ENCODE peak calls at places on chromosomes 1 and 21, in nine cellular contexts. One of them, this sample, is unnamed.

GRCh38 chr1:238951809-238952208 is 434.6 kb upstream of the CHRM3 start:
- DNase-seq in upper lobe of right lung: no peak
- DNase-seq in A549: peak; percentile 10
- DNase-seq in natural killer cell: no peak
- DNase-seq in tibial artery: no peak
- DNase-seq in left lung: no peak
- DNase-seq in neural crest cell: peak; percentile 22
- DNase-seq in WTC11: no peak
- DNase-seq in H9: no peak
- DNase-seq in this sample: no peak

GRCh38 chr1:61539720-61540462 is 185.1 kb downstream of the TM2D1 start:
- DNase-seq in WTC11: no peak
- DNase-seq in upper lobe of right lung: no peak
- DNase-seq in neural crest cell: no peak
- DNase-seq in tibial artery: peak; percentile 21
- DNase-seq in left lung: peak; percentile 35
- DNase-seq in A549: no peak
- DNase-seq in H9: no peak
- DNase-seq in natural killer cell: no peak
- DNase-seq in this sample: no peak

GRCh38 chr1:3552751-3553150 is 58.6 kb downstream of the MEGF6 start:
- DNase-seq in neural crest cell: no peak
- DNase-seq in left lung: no peak
- DNase-seq in A549: no peak
- DNase-seq in upper lobe of right lung: no peak
- DNase-seq in tibial artery: no peak
- DNase-seq in WTC11: no peak
- DNase-seq in H9: no peak
- DNase-seq in natural killer cell: no peak
- DNase-seq in this sample: no peak

GRCh38 chr1:25797939-25798338 is 2.1 kb upstream of the SELENON start:
- DNase-seq in left lung: no peak
- DNase-seq in natural killer cell: no peak
- DNase-seq in neural crest cell: peak; percentile 42
- DNase-seq in upper lobe of right lung: peak; percentile 77
- DNase-seq in H9: peak; percentile 84
- DNase-seq in tibial artery: no peak
- DNase-seq in A549: peak; percentile 53
- DNase-seq in WTC11: peak; percentile 81
- DNase-seq in this sample: no peak

GRCh38 chr1:5620997-5621396 is 371.2 kb downstream of the NPHP4 start:
- DNase-seq in neural crest cell: peak; percentile 25
- DNase-seq in left lung: no peak
- DNase-seq in A549: peak; percentile 24
- DNase-seq in natural killer cell: no peak
- DNase-seq in upper lobe of right lung: no peak
- DNase-seq in H9: peak; percentile 80
- DNase-seq in WTC11: peak; percentile 21
- DNase-seq in tibial artery: no peak
- DNase-seq in this sample: no peak

GRCh38 chr1:117735045-117735992 is 129.5 kb downstream of the TENT5C start:
- DNase-seq in natural killer cell: no peak
- DNase-seq in A549: peak; percentile 8
- DNase-seq in upper lobe of right lung: no peak
- DNase-seq in WTC11: no peak
- DNase-seq in neural crest cell: no peak
- DNase-seq in tibial artery: no peak
- DNase-seq in H9: no peak
- DNase-seq in left lung: no peak
- DNase-seq in this sample: no peak

GRCh38 chr21:38965910-38966504 is 160.3 kb downstream of the ETS2 start:
- DNase-seq in WTC11: peak; percentile 50
- DNase-seq in A549: peak; percentile 60
- DNase-seq in tibial artery: no peak
- DNase-seq in natural killer cell: no peak
- DNase-seq in upper lobe of right lung: peak; percentile 78
- DNase-seq in neural crest cell: peak; percentile 12
- DNase-seq in H9: peak; percentile 83
- DNase-seq in left lung: peak; percentile 59
- DNase-seq in this sample: no peak

GRCh38 chr1:211469938-211470529 is 21.9 kb downstream of the RD3 start:
- DNase-seq in WTC11: peak; percentile 92
- DNase-seq in left lung: peak; percentile 68
- DNase-seq in upper lobe of right lung: peak; percentile 90
- DNase-seq in H9: peak; percentile 95
- DNase-seq in neural crest cell: peak; percentile 83
- DNase-seq in natural killer cell: peak; percentile 27
- DNase-seq in tibial artery: peak; percentile 82
- DNase-seq in A549: peak; percentile 83
- DNase-seq in this sample: peak; percentile 38

GRCh38 chr1:6210606-6211355 is 4.9 kb downstream of the RNF207 start:
- DNase-seq in H9: no peak
- DNase-seq in upper lobe of right lung: no peak
- DNase-seq in natural killer cell: no peak
- DNase-seq in A549: no peak
- DNase-seq in WTC11: no peak
- DNase-seq in tibial artery: no peak
- DNase-seq in neural crest cell: no peak
- DNase-seq in left lung: no peak
- DNase-seq in this sample: no peak

GRCh38 chr21:34743285-34743684 is 74.5 kb downstream of the CLIC6 start:
- DNase-seq in tibial artery: no peak
- DNase-seq in H9: no peak
- DNase-seq in neural crest cell: no peak
- DNase-seq in left lung: no peak
- DNase-seq in natural killer cell: no peak
- DNase-seq in A549: no peak
- DNase-seq in WTC11: no peak
- DNase-seq in upper lobe of right lung: no peak
- DNase-seq in this sample: no peak

GRCh38 chr1:87826639-87827345 is 498.1 kb downstream of the LMO4 start:
- DNase-seq in neural crest cell: no peak
- DNase-seq in tibial artery: peak; percentile 39
- DNase-seq in natural killer cell: no peak
- DNase-seq in WTC11: no peak
- DNase-seq in upper lobe of right lung: no peak
- DNase-seq in left lung: peak; percentile 42
- DNase-seq in H9: no peak
- DNase-seq in A549: peak; percentile 4
- DNase-seq in this sample: no peak

DNA sequence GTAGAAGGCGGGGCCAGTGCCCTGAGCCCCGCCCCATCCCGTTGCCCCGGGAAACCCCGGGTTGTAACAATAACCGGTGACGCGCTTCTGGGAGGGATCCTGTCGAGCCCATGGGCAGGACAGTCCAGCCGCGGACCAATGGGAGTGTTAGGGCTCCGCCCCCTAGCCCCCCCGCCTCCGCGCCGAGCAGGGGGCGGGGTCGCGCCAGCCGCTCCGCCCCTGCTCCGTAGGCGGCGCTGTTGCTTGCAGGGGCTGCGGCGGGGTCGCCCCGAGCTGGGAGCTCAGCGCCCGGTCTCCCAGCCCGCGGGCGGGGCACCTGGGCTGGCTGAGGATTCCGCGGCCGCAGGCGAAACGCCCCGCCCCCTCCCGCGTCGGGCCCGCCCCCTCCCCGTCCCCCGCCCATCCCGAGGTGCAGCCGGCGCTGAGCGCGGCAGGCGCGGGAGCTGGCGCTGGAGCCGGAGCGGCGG is at the start of gene FOXO6:
- DNase-seq in tibial artery: peak; percentile 99
- DNase-seq in left lung: peak; percentile 99
- DNase-seq in A549: peak; percentile 92
- DNase-seq in WTC11: peak; percentile 98
- DNase-seq in upper lobe of right lung: peak; percentile 99
- DNase-seq in natural killer cell: peak; percentile 92
- DNase-seq in neural crest cell: peak; percentile 95
- DNase-seq in H9: peak; percentile 99
- DNase-seq in this sample: peak; percentile 90
- TF ChIP-seq CTCF in tibial artery: peak; percentile 35
- TF ChIP-seq CTCF in left lung: no peak
- TF ChIP-seq CTCF in A549: peak; percentile 35
- TF ChIP-seq CTCF in WTC11: peak; percentile 67
- TF ChIP-seq CTCF in upper lobe of right lung: peak; percentile 47
- TF ChIP-seq CTCF in natural killer cell: no peak
- TF ChIP-seq CTCF in neural crest cell: peak; percentile 71
- TF ChIP-seq CTCF in H9: peak; percentile 77
- TF ChIP-seq CTCF in this sample: no peak

DNA sequence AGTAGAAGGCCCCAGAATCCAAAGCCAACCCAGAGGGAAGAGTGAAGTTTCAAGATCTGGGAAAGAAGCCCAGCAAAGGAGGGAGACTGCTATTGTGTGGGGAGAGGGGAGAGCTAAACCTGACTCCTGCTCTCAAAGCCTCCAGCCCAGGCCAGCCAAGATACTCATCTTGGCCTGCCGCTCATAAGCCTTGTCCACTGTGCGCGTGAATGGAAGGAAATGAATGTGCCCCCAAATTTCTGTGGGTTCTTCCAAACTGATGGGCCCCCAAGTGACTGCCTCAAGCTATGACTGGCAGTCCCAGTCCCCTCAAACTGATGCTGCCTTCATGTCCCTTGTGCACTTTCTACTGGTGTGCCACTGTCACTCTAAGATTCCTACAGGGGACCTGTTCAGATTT is 2.0 kb downstream of the PLXNA2 start:
- DNase-seq in WTC11: no peak
- DNase-seq in tibial artery: no peak
- DNase-seq in H9: no peak
- DNase-seq in natural killer cell: no peak
- DNase-seq in neural crest cell: no peak
- DNase-seq in left lung: no peak
- DNase-seq in A549: no peak
- DNase-seq in upper lobe of right lung: no peak
- DNase-seq in this sample: no peak
- TF ChIP-seq CTCF in WTC11: no peak
- TF ChIP-seq CTCF in tibial artery: no peak
- TF ChIP-seq CTCF in H9: no peak
- TF ChIP-seq CTCF in natural killer cell: no peak
- TF ChIP-seq CTCF in neural crest cell: no peak
- TF ChIP-seq CTCF in left lung: no peak
- TF ChIP-seq CTCF in A549: no peak
- TF ChIP-seq CTCF in upper lobe of right lung: no peak
- TF ChIP-seq CTCF in this sample: no peak

DNA sequence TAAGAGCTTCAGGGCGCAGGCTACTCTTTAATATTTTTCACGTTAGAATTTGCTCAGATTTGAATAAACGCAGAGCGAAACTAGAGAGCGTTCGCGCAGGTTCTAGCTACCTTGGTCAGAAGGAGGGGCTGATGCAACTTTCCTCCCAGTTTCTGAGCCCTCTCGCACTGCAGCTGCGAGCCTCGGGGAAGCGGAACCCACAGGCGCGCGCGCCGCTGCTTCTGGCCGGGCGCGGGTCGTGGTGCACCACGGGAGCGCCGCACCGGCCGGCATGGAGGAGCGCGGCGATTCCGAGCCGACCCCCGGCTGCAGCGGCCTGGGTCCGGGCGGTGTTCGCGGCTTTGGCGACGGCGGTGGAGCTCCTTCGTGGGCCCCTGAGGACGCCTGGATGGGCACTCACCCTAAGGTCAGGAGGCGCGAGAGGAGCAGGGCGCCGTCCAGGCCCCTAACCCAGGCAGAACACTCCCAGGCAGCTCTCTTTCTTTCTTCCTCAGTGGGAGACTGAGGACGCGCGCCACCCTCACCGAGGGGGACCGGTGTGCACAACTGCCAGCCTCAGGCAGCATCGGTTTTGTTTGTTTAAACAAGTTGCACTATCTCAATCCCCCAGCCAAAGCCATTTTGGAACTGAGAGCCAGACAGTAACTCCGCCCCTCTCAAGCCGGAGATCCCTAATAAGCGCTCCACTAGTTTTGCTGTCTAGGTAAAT is at the start of gene TSEN15:
- DNase-seq in upper lobe of right lung: peak; percentile 92
- DNase-seq in tibial artery: peak; percentile 69
- DNase-seq in A549: peak; percentile 84
- DNase-seq in neural crest cell: peak; percentile 65
- DNase-seq in WTC11: peak; percentile 76
- DNase-seq in H9: peak; percentile 71
- DNase-seq in left lung: peak; percentile 85
- DNase-seq in natural killer cell: peak; percentile 62
- DNase-seq in this sample: peak; percentile 76
- TF ChIP-seq CTCF in upper lobe of right lung: no peak
- TF ChIP-seq CTCF in tibial artery: no peak
- TF ChIP-seq CTCF in A549: no peak
- TF ChIP-seq CTCF in neural crest cell: no peak
- TF ChIP-seq CTCF in WTC11: no peak
- TF ChIP-seq CTCF in H9: no peak
- TF ChIP-seq CTCF in left lung: no peak
- TF ChIP-seq CTCF in natural killer cell: no peak
- TF ChIP-seq CTCF in this sample: no peak

GRCh38 chr1:109717729-109718128 is 5.7 kb downstream of the GSTM5 start:
- DNase-seq in left lung: no peak
- DNase-seq in H9: no peak
- DNase-seq in upper lobe of right lung: no peak
- DNase-seq in neural crest cell: no peak
- DNase-seq in tibial artery: no peak
- DNase-seq in natural killer cell: no peak
- DNase-seq in A549: no peak
- DNase-seq in WTC11: no peak
- DNase-seq in this sample: no peak

GRCh38 chr1:109716570-109717090 is 4.6 kb downstream of the GSTM5 start:
- DNase-seq in natural killer cell: no peak
- DNase-seq in A549: no peak
- DNase-seq in left lung: no peak
- DNase-seq in upper lobe of right lung: no peak
- DNase-seq in tibial artery: no peak
- DNase-seq in neural crest cell: no peak
- DNase-seq in WTC11: no peak
- DNase-seq in H9: no peak
- DNase-seq in this sample: no peak

GRCh38 chr1:109716121-109716520 is 4.1 kb downstream of the GSTM5 start:
- DNase-seq in upper lobe of right lung: no peak
- DNase-seq in neural crest cell: no peak
- DNase-seq in A549: no peak
- DNase-seq in tibial artery: no peak
- DNase-seq in left lung: no peak
- DNase-seq in H9: no peak
- DNase-seq in natural killer cell: no peak
- DNase-seq in WTC11: no peak
- DNase-seq in this sample: no peak

GRCh38 chr1:109719337-109719837 is 7.3 kb downstream of the GSTM5 start:
- DNase-seq in WTC11: no peak
- DNase-seq in upper lobe of right lung: no peak
- DNase-seq in H9: no peak
- DNase-seq in tibial artery: no peak
- DNase-seq in A549: peak; percentile 24
- DNase-seq in natural killer cell: no peak
- DNase-seq in left lung: no peak
- DNase-seq in neural crest cell: no peak
- DNase-seq in this sample: no peak

DNA sequence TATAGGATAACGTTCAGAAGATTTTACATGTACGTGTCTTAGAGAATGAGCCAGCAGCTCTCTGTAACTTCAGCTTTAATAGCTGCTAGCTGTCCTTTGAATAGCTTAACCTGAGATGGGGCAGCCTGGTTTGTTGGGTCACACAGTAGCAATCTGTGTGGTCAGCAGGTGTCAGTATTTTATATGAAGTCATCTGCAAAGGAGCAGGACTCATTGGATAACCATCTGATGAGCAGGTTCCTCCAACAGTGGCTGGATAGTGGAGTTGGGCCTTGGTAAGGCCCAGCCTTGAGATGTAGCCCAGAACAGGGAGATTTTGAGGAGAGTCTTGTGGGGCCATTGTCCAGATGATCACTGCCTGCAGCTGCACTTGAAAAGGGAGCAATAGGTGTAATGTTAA is 6.4 kb downstream of the GSTM5 start:
- DNase-seq in WTC11: no peak
- DNase-seq in A549: peak; percentile 66
- DNase-seq in upper lobe of right lung: no peak
- DNase-seq in left lung: no peak
- DNase-seq in natural killer cell: no peak
- DNase-seq in tibial artery: no peak
- DNase-seq in H9: no peak
- DNase-seq in neural crest cell: no peak
- DNase-seq in this sample: no peak
- TF ChIP-seq CTCF in WTC11: no peak
- TF ChIP-seq CTCF in A549: peak; percentile 25
- TF ChIP-seq CTCF in upper lobe of right lung: no peak
- TF ChIP-seq CTCF in left lung: no peak
- TF ChIP-seq CTCF in natural killer cell: no peak
- TF ChIP-seq CTCF in tibial artery: no peak
- TF ChIP-seq CTCF in H9: peak; percentile 32
- TF ChIP-seq CTCF in neural crest cell: no peak
- TF ChIP-seq CTCF in this sample: no peak